ENCODE peak calls at places on chromosomes 3 and 15, in seven cellular contexts. Q is MM.1S, P is endothelial cell of umbilical vein, A is breast epithelium, G is PC-3, F is BE2C, U is heart right ventricle. S is an unnamed sample.

GRCh38 chr3:29427266-29428103 is 146.6 kb downstream of the RBMS3 start:
- DNase-seq in Q (no peak), U (peak; percentile 15), F (peak; percentile 63), A (no peak), G (no peak), P (no peak), S (no peak)

GRCh38 chr3:39443530-39443929 is 23.9 kb upstream of the MOBP start:
- DNase-seq in U (no peak), Q (no peak), G (peak; percentile 25), P (peak; percentile 12), A (no peak), F (peak; percentile 14), S (no peak)

GRCh38 chr3:133114198-133114597 is 76.0 kb downstream of the TMEM108 start:
- DNase-seq in G (no peak), A (no peak), Q (no peak), U (no peak), P (no peak), F (no peak), S (no peak)

GRCh38 chr15:33215941-33216872 is 21.7 kb upstream of the FMN1 start:
- DNase-seq in F (peak; percentile 24), U (no peak), A (no peak), Q (peak; percentile 46), P (peak; percentile 31), G (peak; percentile 71), S (peak; percentile 14)

GRCh38 chr3:125356140-125357026 is 18.7 kb downstream of the ZNF148 start:
- DNase-seq in U (no peak), Q (no peak), F (no peak), G (no peak), A (no peak), P (no peak), S (no peak)

GRCh38 chr3:15205934-15206661 is at the start of gene CAPN7:
- DNase-seq in A (peak; percentile 94), F (peak; percentile 92), U (peak; percentile 96), P (peak; percentile 98), Q (peak; percentile 96), G (peak; percentile 96), S (peak; percentile 88)

GRCh38 chr3:141686477-141687280 is 51.4 kb upstream of the RNF7 start:
- DNase-seq in G (peak; percentile 19), P (peak; percentile 85), A (no peak), Q (no peak), U (peak; percentile 70), F (peak; percentile 55), S (peak; percentile 48)

GRCh38 chr3:11718582-11719405 is 75.1 kb upstream of the VGLL4 start:
- DNase-seq in A (peak; percentile 55), Q (peak; percentile 57), P (peak; percentile 79), F (peak; percentile 6), G (peak; percentile 52), U (peak; percentile 53), S (peak; percentile 49)

GRCh38 chr3:12423918-12424634 is 60.2 kb upstream of the TSEN2 start:
- DNase-seq in P (peak; percentile 12), Q (no peak), G (peak; percentile 68), F (peak; percentile 56), U (no peak), A (no peak), S (peak; percentile 76)

GRCh38 chr3:113227146-113227545 is 15.8 kb downstream of the BOC start:
- DNase-seq in U (no peak), P (no peak), A (no peak), G (no peak), Q (no peak), F (no peak), S (no peak)

GRCh38 chr3:80355144-80355543 is 587.3 kb upstream of the ROBO1 start:
- DNase-seq in G (no peak), P (no peak), F (no peak), U (no peak), Q (no peak), A (no peak), S (no peak)

GRCh38 chr3:41334426-41334825 is 135.1 kb downstream of the CTNNB1 start:
- DNase-seq in Q (no peak), P (no peak), U (no peak), G (no peak), A (no peak), F (no peak), S (no peak)

GRCh38 chr15:69398541-69398940 is 15.6 kb upstream of the KIF23 start:
- DNase-seq in P (no peak), U (no peak), F (no peak), Q (no peak), A (no peak), G (no peak), S (peak; percentile 40)

GRCh38 chr15:95227235-95227634 is 995.9 kb downstream of the MCTP2 start:
- DNase-seq in G (no peak), F (no peak), Q (no peak), A (no peak), P (no peak), U (no peak), S (no peak)

GRCh38 chr3:15783361-15783969 is 14.3 kb downstream of the ANKRD28 start:
- DNase-seq in P (peak; percentile 75), A (no peak), G (peak; percentile 19), F (no peak), U (no peak), Q (no peak), S (no peak)

GRCh38 chr3:169241575-169241927 is 422.0 kb downstream of the MECOM start:
- DNase-seq in P (peak; percentile 90), A (no peak), F (no peak), G (no peak), U (no peak), Q (no peak), S (no peak)

GRCh38 chr15:38072507-38073277 is 138.3 kb downstream of the TMCO5A start:
- DNase-seq in F (peak; percentile 77), Q (peak; percentile 93), P (peak; percentile 74), U (peak; percentile 79), G (peak; percentile 82), A (peak; percentile 78), S (peak; percentile 66)

GRCh38 chr15:57153140-57153539 is 223.2 kb upstream of the CGNL1 start:
- DNase-seq in A (no peak), G (peak; percentile 56), U (no peak), P (peak; percentile 91), Q (no peak), F (no peak), S (peak; percentile 56)

DNA sequence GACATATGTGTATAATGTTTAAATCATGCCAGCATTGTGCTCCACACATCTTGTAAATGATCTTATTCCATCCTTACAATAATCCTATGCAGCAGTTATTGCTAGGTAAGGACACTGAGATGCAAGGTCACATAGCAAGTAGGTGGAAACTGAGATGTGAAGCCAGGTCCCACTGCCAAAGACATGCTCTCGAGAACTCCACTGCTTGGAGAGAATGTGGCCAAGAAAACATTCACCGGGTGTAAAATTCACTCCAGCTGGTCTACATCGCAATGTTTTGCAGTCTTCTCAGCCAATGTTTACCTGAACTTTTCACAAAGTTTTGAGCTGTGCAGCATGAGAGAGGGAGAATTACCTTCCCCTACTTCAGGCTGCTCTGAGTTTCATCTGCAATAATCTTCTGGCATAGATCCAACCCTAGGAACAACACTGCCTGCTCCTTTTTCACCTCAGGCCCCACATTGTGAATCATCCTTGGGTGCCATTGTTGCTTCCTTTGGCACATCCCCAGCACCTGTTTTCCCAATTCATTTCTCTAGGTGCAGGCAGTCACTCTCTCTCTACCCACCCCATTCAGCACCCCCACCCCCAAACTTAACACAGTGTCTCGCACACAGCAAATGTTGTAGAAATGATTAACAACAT is 53.5 kb upstream of the PRTG start:
- DNase-seq in Q (no peak), G (peak; percentile 51), P (no peak), A (no peak), F (no peak), U (no peak), S (peak; percentile 16)
- H3K4me3 ChIP-seq in Q (no peak overlapping the region), G (no peak overlapping the region), P (no peak overlapping the region), A (no peak overlapping the region), F (no peak overlapping the region), U (no peak overlapping the region), S (no peak overlapping the region)

DNA sequence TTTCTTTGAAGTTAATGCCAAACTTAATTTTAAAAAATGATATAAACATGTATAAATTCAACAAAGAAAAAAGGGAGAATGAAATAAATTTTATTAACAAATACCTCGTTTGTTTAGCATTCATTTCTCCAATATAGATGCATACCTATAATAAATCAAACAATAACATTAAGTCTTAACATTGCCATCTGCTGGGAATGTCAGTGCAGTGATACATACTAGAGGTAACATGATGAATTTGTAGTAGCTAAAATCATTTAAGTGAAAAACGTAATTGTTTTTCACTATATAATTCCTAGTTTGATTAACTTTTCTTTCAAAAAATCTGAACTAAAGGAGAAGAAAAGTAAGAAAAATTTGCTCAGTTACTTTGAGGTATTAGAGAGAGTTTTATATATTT is 340.2 kb upstream of the CBLB start:
- DNase-seq in A (no peak), F (peak; percentile 21), Q (no peak), P (peak; percentile 6), G (peak; percentile 66), U (no peak), S (peak; percentile 34)
- TF ChIP-seq CTCF in A (no peak), F (peak; percentile 42), Q (no peak), P (no peak), G (peak; percentile 74), U (peak; percentile 64), S (peak; percentile 21)

DNA sequence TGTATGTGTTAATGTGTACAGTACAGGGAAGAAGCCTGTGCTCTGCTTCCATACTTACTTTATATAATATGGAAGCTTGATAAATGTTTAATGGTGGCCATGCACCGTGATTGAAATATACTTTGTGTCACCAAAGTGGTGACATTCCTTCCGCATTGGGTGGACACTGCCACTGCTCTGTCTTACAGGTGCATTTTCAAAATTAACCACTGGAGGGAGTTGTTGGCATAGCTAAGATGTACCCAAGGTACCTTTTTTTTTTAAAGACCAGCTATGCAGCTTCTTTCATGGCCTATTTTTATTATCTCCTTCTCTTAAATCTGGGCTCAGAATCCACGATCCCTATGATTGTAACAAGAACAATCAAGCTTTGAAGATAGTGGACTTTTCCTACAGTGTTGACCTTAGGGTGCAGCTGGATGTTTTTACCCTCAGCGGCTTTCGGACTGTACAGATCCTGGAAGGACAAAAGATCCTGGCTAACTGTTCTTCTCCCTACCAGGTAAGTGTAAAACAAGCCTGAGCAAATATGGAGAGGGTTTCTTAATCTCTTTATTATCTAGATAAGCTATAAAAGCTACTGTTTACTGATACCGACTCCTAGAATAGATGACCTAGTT is 21.6 kb upstream of the PAK6 start:
- DNase-seq in F (peak; percentile 58), Q (peak; percentile 77), P (peak; percentile 73), A (no peak), U (no peak), G (peak; percentile 92), S (peak; percentile 64)
- H3K36me3 ChIP-seq in F (peaks cover 85% of the 10 kb centered on the region), Q (peaks cover 14% of the 10 kb centered on the region), P (peaks cover 1% of the 10 kb centered on the region), A (no peaks in the 10 kb centered on the region), U (no peaks in the 10 kb centered on the region), G (peaks cover 55% of the 10 kb centered on the region), S (no peaks in the 10 kb centered on the region)

DNA sequence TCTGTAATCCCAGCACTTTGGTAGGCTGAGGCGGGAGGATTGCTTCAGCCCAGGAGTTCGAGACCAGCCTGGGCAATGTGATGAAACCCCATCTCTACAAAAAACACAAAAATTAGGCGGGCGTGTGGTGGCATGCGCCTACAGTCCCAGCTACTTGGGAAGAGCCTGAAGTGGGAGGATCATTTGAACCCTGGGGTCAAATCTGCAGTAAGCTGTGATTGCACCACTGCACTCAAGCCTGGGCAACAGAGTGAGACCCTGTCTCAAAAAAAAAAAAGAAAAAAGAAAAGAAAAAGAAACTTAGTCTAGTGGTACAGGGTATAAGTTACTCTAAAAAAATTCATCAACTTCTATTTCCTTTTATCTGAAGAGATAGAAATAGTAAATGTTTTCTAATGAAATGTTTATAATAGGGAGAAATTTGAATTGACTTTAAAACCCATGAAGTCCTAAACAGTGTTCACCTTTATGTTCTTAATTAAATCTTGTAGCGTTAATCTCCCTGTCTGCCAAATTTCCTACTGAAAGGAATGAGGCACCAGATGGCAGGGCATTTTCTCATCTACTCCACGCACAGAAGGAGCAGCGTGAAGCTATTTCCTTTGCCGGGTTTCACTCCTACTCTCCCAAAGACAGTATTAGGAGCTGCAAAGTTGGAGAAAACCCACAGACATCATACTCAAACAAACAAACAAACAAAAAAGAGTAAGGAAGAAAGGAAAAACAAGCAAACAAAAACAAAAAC is 1.9 kb downstream of the PCLAF start:
- DNase-seq in P (no peak), G (no peak), U (no peak), A (no peak), F (no peak), Q (no peak), S (no peak)
- H3K4me3 ChIP-seq in P (no peak overlapping the region), G (peak overlapping the region; percentile 88), U (no peak overlapping the region), A (no peak overlapping the region), F (peak overlapping the region; percentile 86), Q (peak overlapping the region; percentile 27), S (peak overlapping the region; percentile 78)